ENCODE peak calls at places on chromosome X, in eight cellular contexts. A, K, T, E, W, O, P and J are unnamed samples.

GRCh38 chrX:131577999-131578734 is 34.3 kb downstream of the OR13H1 start:
- DNase-seq in O (no peak), K (no peak), E (no peak), W (no peak), P (no peak), T (no peak), A (no peak), J (no peak)

GRCh38 chrX:40928076-40928475 is 157.2 kb upstream of the USP9X start:
- DNase-seq in A (no peak), K (no peak), T (no peak), E (no peak), P (no peak), O (no peak), W (no peak), J (no peak)

GRCh38 chrX:10514891-10515290 is 105.5 kb downstream of the MID1 start:
- DNase-seq in A (no peak), W (no peak), T (no peak), P (no peak), O (no peak), E (peak), K (peak), J (peak)

GRCh38 chrX:101108293-101108692 is 10.3 kb downstream of the CENPI start:
- DNase-seq in W (no peak), E (peak), K (peak), T (no peak), O (no peak), P (no peak), A (no peak), J (no peak)

GRCh38 chrX:41889317-41890025 is 33.9 kb downstream of the CASK start:
- DNase-seq in K (peak), O (no peak), P (no peak), A (no peak), W (no peak), E (peak), T (no peak), J (no peak)

GRCh38 chrX:373641-374471 is 12.9 kb downstream of the PPP2R3B start:
- DNase-seq in E (no peak), P (no peak), O (peak), A (no peak), K (peak), T (no peak), W (no peak), J (peak)

GRCh38 chrX:29666361-29666760 is 549.0 kb upstream of the MAGEB2 start:
- DNase-seq in A (no peak), O (no peak), P (no peak), K (peak), E (no peak), T (no peak), W (no peak), J (no peak)

GRCh38 chrX:16577483-16578029 is 72.4 kb upstream of the S100G start:
- DNase-seq in E (no peak), A (no peak), W (no peak), P (no peak), K (no peak), O (no peak), T (no peak), J (no peak)

GRCh38 chrX:150361070-150361776 is 1.9 kb upstream of the MAMLD1 start:
- DNase-seq in K (no peak), O (no peak), W (no peak), P (no peak), E (no peak), T (no peak), A (peak), J (peak)